ENCODE peak calls at places on chromosomes 1 and 21, in ten cellular contexts. One of them, this sample, is unnamed.
A peak's percentile ranks its signal among the peaks of the same experiment; 100 is the strongest.

GRCh38 chr1:113809651-113810602 is 2.3 kb downstream of the RSBN1 start:
- DNase-seq in aorta: no peak
- DNase-seq in EL: peak; percentile 63
- DNase-seq in HTR-8/SVneo: no peak
- DNase-seq in Caco-2: peak; percentile 15
- DNase-seq in activated CD4-positive, alpha-beta T cell treated with anti-CD3 and anti-CD28 coated beads for 4 hours: no peak
- DNase-seq in stimulated activated CD4-positive, alpha-beta T cell treated with anti-CD3 and anti-CD28 coated beads, Interleukin-12 subunit alpha, Interleukin-12 subunit beta, amount 100 ng/mL, for 4 hours: no peak
- DNase-seq in stimulated activated CD8-positive, alpha-beta memory T cell treated with anti-CD3 and anti-CD28 coated beads, Interleukin-7, amount 100 ng/mL, for 1 hour: no peak
- DNase-seq in hypothalamus: no peak
- DNase-seq in GM10248: no peak
- DNase-seq in this sample: no peak

GRCh38 chr1:117673405-117673804 is 67.6 kb downstream of the TENT5C start:
- DNase-seq in aorta: no peak
- DNase-seq in Caco-2: no peak
- DNase-seq in stimulated activated CD8-positive, alpha-beta memory T cell treated with anti-CD3 and anti-CD28 coated beads, Interleukin-7, amount 100 ng/mL, for 1 hour: no peak
- DNase-seq in activated CD4-positive, alpha-beta T cell treated with anti-CD3 and anti-CD28 coated beads for 4 hours: no peak
- DNase-seq in HTR-8/SVneo: no peak
- DNase-seq in stimulated activated CD4-positive, alpha-beta T cell treated with anti-CD3 and anti-CD28 coated beads, Interleukin-12 subunit alpha, Interleukin-12 subunit beta, amount 100 ng/mL, for 4 hours: no peak
- DNase-seq in hypothalamus: no peak
- DNase-seq in GM10248: no peak
- DNase-seq in EL: peak; percentile 71
- DNase-seq in this sample: peak; percentile 70

GRCh38 chr1:22264464-22265330 is 121.8 kb upstream of the WNT4 start:
- DNase-seq in HTR-8/SVneo: no peak
- DNase-seq in stimulated activated CD8-positive, alpha-beta memory T cell treated with anti-CD3 and anti-CD28 coated beads, Interleukin-7, amount 100 ng/mL, for 1 hour: no peak
- DNase-seq in GM10248: no peak
- DNase-seq in EL: no peak
- DNase-seq in hypothalamus: no peak
- DNase-seq in Caco-2: peak; percentile 29
- DNase-seq in stimulated activated CD4-positive, alpha-beta T cell treated with anti-CD3 and anti-CD28 coated beads, Interleukin-12 subunit alpha, Interleukin-12 subunit beta, amount 100 ng/mL, for 4 hours: no peak
- DNase-seq in activated CD4-positive, alpha-beta T cell treated with anti-CD3 and anti-CD28 coated beads for 4 hours: no peak
- DNase-seq in aorta: no peak
- DNase-seq in this sample: no peak

GRCh38 chr1:78178816-78179215 is 133.1 kb downstream of the GIPC2 start:
- DNase-seq in GM10248: no peak
- DNase-seq in activated CD4-positive, alpha-beta T cell treated with anti-CD3 and anti-CD28 coated beads for 4 hours: no peak
- DNase-seq in stimulated activated CD4-positive, alpha-beta T cell treated with anti-CD3 and anti-CD28 coated beads, Interleukin-12 subunit alpha, Interleukin-12 subunit beta, amount 100 ng/mL, for 4 hours: no peak
- DNase-seq in HTR-8/SVneo: no peak
- DNase-seq in Caco-2: no peak
- DNase-seq in EL: no peak
- DNase-seq in hypothalamus: no peak
- DNase-seq in aorta: no peak
- DNase-seq in stimulated activated CD8-positive, alpha-beta memory T cell treated with anti-CD3 and anti-CD28 coated beads, Interleukin-7, amount 100 ng/mL, for 1 hour: no peak
- DNase-seq in this sample: no peak

GRCh38 chr21:38768385-38769071 is 37.2 kb upstream of the ETS2 start:
- DNase-seq in hypothalamus: no peak
- DNase-seq in Caco-2: no peak
- DNase-seq in stimulated activated CD4-positive, alpha-beta T cell treated with anti-CD3 and anti-CD28 coated beads, Interleukin-12 subunit alpha, Interleukin-12 subunit beta, amount 100 ng/mL, for 4 hours: peak; percentile 58
- DNase-seq in GM10248: peak; percentile 34
- DNase-seq in aorta: no peak
- DNase-seq in activated CD4-positive, alpha-beta T cell treated with anti-CD3 and anti-CD28 coated beads for 4 hours: peak; percentile 45
- DNase-seq in EL: peak; percentile 93
- DNase-seq in HTR-8/SVneo: no peak
- DNase-seq in stimulated activated CD8-positive, alpha-beta memory T cell treated with anti-CD3 and anti-CD28 coated beads, Interleukin-7, amount 100 ng/mL, for 1 hour: no peak
- DNase-seq in this sample: peak; percentile 45

GRCh38 chr1:204408602-204409001 is 3.0 kb downstream of the PPP1R15B start:
- DNase-seq in aorta: no peak
- DNase-seq in stimulated activated CD8-positive, alpha-beta memory T cell treated with anti-CD3 and anti-CD28 coated beads, Interleukin-7, amount 100 ng/mL, for 1 hour: no peak
- DNase-seq in EL: no peak
- DNase-seq in hypothalamus: no peak
- DNase-seq in Caco-2: no peak
- DNase-seq in activated CD4-positive, alpha-beta T cell treated with anti-CD3 and anti-CD28 coated beads for 4 hours: no peak
- DNase-seq in GM10248: no peak
- DNase-seq in stimulated activated CD4-positive, alpha-beta T cell treated with anti-CD3 and anti-CD28 coated beads, Interleukin-12 subunit alpha, Interleukin-12 subunit beta, amount 100 ng/mL, for 4 hours: no peak
- DNase-seq in HTR-8/SVneo: no peak
- DNase-seq in this sample: no peak

GRCh38 chr1:182716740-182717720 is 32.6 kb upstream of the RGS8 start:
- DNase-seq in HTR-8/SVneo: no peak
- DNase-seq in Caco-2: peak; percentile 28
- DNase-seq in aorta: no peak
- DNase-seq in EL: no peak
- DNase-seq in stimulated activated CD4-positive, alpha-beta T cell treated with anti-CD3 and anti-CD28 coated beads, Interleukin-12 subunit alpha, Interleukin-12 subunit beta, amount 100 ng/mL, for 4 hours: no peak
- DNase-seq in activated CD4-positive, alpha-beta T cell treated with anti-CD3 and anti-CD28 coated beads for 4 hours: no peak
- DNase-seq in GM10248: no peak
- DNase-seq in stimulated activated CD8-positive, alpha-beta memory T cell treated with anti-CD3 and anti-CD28 coated beads, Interleukin-7, amount 100 ng/mL, for 1 hour: no peak
- DNase-seq in hypothalamus: no peak
- DNase-seq in this sample: no peak

GRCh38 chr1:2632561-2633361 is at the start of gene MMEL1:
- DNase-seq in stimulated activated CD4-positive, alpha-beta T cell treated with anti-CD3 and anti-CD28 coated beads, Interleukin-12 subunit alpha, Interleukin-12 subunit beta, amount 100 ng/mL, for 4 hours: no peak
- DNase-seq in GM10248: peak; percentile 18
- DNase-seq in activated CD4-positive, alpha-beta T cell treated with anti-CD3 and anti-CD28 coated beads for 4 hours: no peak
- DNase-seq in Caco-2: no peak
- DNase-seq in HTR-8/SVneo: no peak
- DNase-seq in stimulated activated CD8-positive, alpha-beta memory T cell treated with anti-CD3 and anti-CD28 coated beads, Interleukin-7, amount 100 ng/mL, for 1 hour: no peak
- DNase-seq in aorta: no peak
- DNase-seq in hypothalamus: no peak
- DNase-seq in EL: no peak
- DNase-seq in this sample: no peak

GRCh38 chr21:33171584-33172169 is 58.1 kb upstream of the IFNAR2 start:
- DNase-seq in Caco-2: no peak
- DNase-seq in aorta: no peak
- DNase-seq in hypothalamus: no peak
- DNase-seq in GM10248: no peak
- DNase-seq in EL: no peak
- DNase-seq in HTR-8/SVneo: no peak
- DNase-seq in stimulated activated CD4-positive, alpha-beta T cell treated with anti-CD3 and anti-CD28 coated beads, Interleukin-12 subunit alpha, Interleukin-12 subunit beta, amount 100 ng/mL, for 4 hours: no peak
- DNase-seq in stimulated activated CD8-positive, alpha-beta memory T cell treated with anti-CD3 and anti-CD28 coated beads, Interleukin-7, amount 100 ng/mL, for 1 hour: no peak
- DNase-seq in activated CD4-positive, alpha-beta T cell treated with anti-CD3 and anti-CD28 coated beads for 4 hours: no peak
- DNase-seq in this sample: no peak

GRCh38 chr21:41630249-41630648 is 122.3 kb upstream of the TMPRSS2 start:
- DNase-seq in Caco-2: no peak
- DNase-seq in hypothalamus: no peak
- DNase-seq in EL: peak; percentile 99
- DNase-seq in stimulated activated CD8-positive, alpha-beta memory T cell treated with anti-CD3 and anti-CD28 coated beads, Interleukin-7, amount 100 ng/mL, for 1 hour: no peak
- DNase-seq in HTR-8/SVneo: peak; percentile 93
- DNase-seq in activated CD4-positive, alpha-beta T cell treated with anti-CD3 and anti-CD28 coated beads for 4 hours: no peak
- DNase-seq in GM10248: no peak
- DNase-seq in aorta: no peak
- DNase-seq in stimulated activated CD4-positive, alpha-beta T cell treated with anti-CD3 and anti-CD28 coated beads, Interleukin-12 subunit alpha, Interleukin-12 subunit beta, amount 100 ng/mL, for 4 hours: no peak
- DNase-seq in this sample: peak; percentile 94

GRCh38 chr1:203475012-203475981 is at the start of gene PRELP:
- DNase-seq in HTR-8/SVneo: peak; percentile 41
- DNase-seq in stimulated activated CD4-positive, alpha-beta T cell treated with anti-CD3 and anti-CD28 coated beads, Interleukin-12 subunit alpha, Interleukin-12 subunit beta, amount 100 ng/mL, for 4 hours: no peak
- DNase-seq in hypothalamus: no peak
- DNase-seq in activated CD4-positive, alpha-beta T cell treated with anti-CD3 and anti-CD28 coated beads for 4 hours: no peak
- DNase-seq in stimulated activated CD8-positive, alpha-beta memory T cell treated with anti-CD3 and anti-CD28 coated beads, Interleukin-7, amount 100 ng/mL, for 1 hour: no peak
- DNase-seq in EL: peak; percentile 35
- DNase-seq in GM10248: no peak
- DNase-seq in aorta: peak; percentile 63
- DNase-seq in Caco-2: peak; percentile 59
- DNase-seq in this sample: peak; percentile 79

GRCh38 chr1:14265515-14265914 is 333.0 kb upstream of the KAZN start:
- DNase-seq in stimulated activated CD8-positive, alpha-beta memory T cell treated with anti-CD3 and anti-CD28 coated beads, Interleukin-7, amount 100 ng/mL, for 1 hour: no peak
- DNase-seq in activated CD4-positive, alpha-beta T cell treated with anti-CD3 and anti-CD28 coated beads for 4 hours: no peak
- DNase-seq in HTR-8/SVneo: no peak
- DNase-seq in stimulated activated CD4-positive, alpha-beta T cell treated with anti-CD3 and anti-CD28 coated beads, Interleukin-12 subunit alpha, Interleukin-12 subunit beta, amount 100 ng/mL, for 4 hours: no peak
- DNase-seq in EL: no peak
- DNase-seq in Caco-2: no peak
- DNase-seq in hypothalamus: no peak
- DNase-seq in GM10248: no peak
- DNase-seq in aorta: no peak
- DNase-seq in this sample: no peak

GRCh38 chr1:93328809-93329477 is 16.8 kb upstream of the DR1 start:
- DNase-seq in GM10248: peak; percentile 18
- DNase-seq in aorta: no peak
- DNase-seq in EL: peak; percentile 47
- DNase-seq in hypothalamus: no peak
- DNase-seq in stimulated activated CD8-positive, alpha-beta memory T cell treated with anti-CD3 and anti-CD28 coated beads, Interleukin-7, amount 100 ng/mL, for 1 hour: no peak
- DNase-seq in activated CD4-positive, alpha-beta T cell treated with anti-CD3 and anti-CD28 coated beads for 4 hours: no peak
- DNase-seq in HTR-8/SVneo: no peak
- DNase-seq in stimulated activated CD4-positive, alpha-beta T cell treated with anti-CD3 and anti-CD28 coated beads, Interleukin-12 subunit alpha, Interleukin-12 subunit beta, amount 100 ng/mL, for 4 hours: no peak
- DNase-seq in Caco-2: no peak
- DNase-seq in this sample: peak; percentile 42